ENCODE peak calls at places on chromosome 11, in eight cellular contexts. G, J, E, S, O, V, L and U are unnamed samples.
A peak's percentile ranks its signal among the peaks of the same experiment; 100 is the strongest.

GRCh38 chr11:88494857-88495256 is 157.3 kb upstream of the CTSC start:
- DNase-seq in G (no peak), J (no peak), E (no peak), S (no peak), O (no peak), V (peak; percentile 5), L (peak; percentile 21), U (no peak)

GRCh38 chr11:128701936-128702335 is 8.1 kb downstream of the FLI1 start:
- DNase-seq in G (no peak), J (no peak), E (no peak), S (no peak), O (no peak), V (no peak), L (no peak), U (no peak)

GRCh38 chr11:102599642-102600261 is 25.4 kb downstream of the MMP20 start:
- DNase-seq in G (no peak), J (peak; percentile 95), E (no peak), S (no peak), O (peak; percentile 95), V (peak; percentile 46), L (peak; percentile 55), U (no peak)

GRCh38 chr11:50174189-50174588 is 141.5 kb downstream of the OR4C45 start:
- DNase-seq in G (no peak), J (peak; percentile 47), E (no peak), S (no peak), O (peak; percentile 11), V (no peak), L (no peak), U (no peak)

GRCh38 chr11:13668957-13669521 is 571 bp downstream of the FAR1 start:
- DNase-seq in G (peak; percentile 4), J (peak; percentile 45), E (peak; percentile 87), S (no peak), O (peak; percentile 7), V (peak; percentile 62), L (peak; percentile 80), U (peak; percentile 82)

GRCh38 chr11:45801723-45802315 is 3.1 kb upstream of the SLC35C1 start:
- DNase-seq in G (no peak), J (peak; percentile 52), E (no peak), S (no peak), O (no peak), V (peak; percentile 62), L (no peak), U (no peak)

GRCh38 chr11:45110562-45110961 is 35.9 kb upstream of the PRDM11 start:
- DNase-seq in G (no peak), J (peak; percentile 80), E (no peak), S (peak; percentile 82), O (peak; percentile 68), V (peak; percentile 73), L (peak; percentile 75), U (no peak)

GRCh38 chr11:44634401-44635281 is 69.2 kb downstream of the CD82 start:
- DNase-seq in G (peak; percentile 65), J (peak; percentile 66), E (peak; percentile 93), S (peak; percentile 64), O (peak; percentile 79), V (no peak), L (no peak), U (peak; percentile 74)

GRCh38 chr11:123194308-123195181 is 503 bp downstream of the CLMP start:
- DNase-seq in G (no peak), J (peak; percentile 47), E (peak; percentile 77), S (no peak), O (peak; percentile 48), V (no peak), L (no peak), U (peak; percentile 70)

GRCh38 chr11:111422494-111423249 is 43.6 kb upstream of the POU2AF1 start:
- DNase-seq in G (no peak), J (peak; percentile 36), E (no peak), S (peak; percentile 65), O (peak; percentile 26), V (peak; percentile 46), L (peak; percentile 86), U (peak; percentile 83)

GRCh38 chr11:112523477-112523876 is 262.8 kb upstream of the PLET1 start:
- DNase-seq in G (peak; percentile 22), J (no peak), E (no peak), S (no peak), O (no peak), V (no peak), L (no peak), U (no peak)

GRCh38 chr11:107598225-107599139 is 7.5 kb downstream of the ELMOD1 start:
- DNase-seq in G (no peak), J (peak; percentile 34), E (no peak), S (no peak), O (no peak), V (no peak), L (peak; percentile 32), U (peak; percentile 67)

GRCh38 chr11:10908215-10908990 is 50.5 kb upstream of the ZBED5 start:
- DNase-seq in G (no peak), J (peak; percentile 48), E (no peak), S (peak; percentile 28), O (peak; percentile 93), V (no peak), L (no peak), U (no peak)

GRCh38 chr11:124837491-124837856 is 27.8 kb upstream of the ROBO3 start:
- DNase-seq in G (no peak), J (peak; percentile 87), E (no peak), S (peak; percentile 56), O (peak; percentile 90), V (peak; percentile 44), L (peak; percentile 52), U (no peak)

GRCh38 chr11:30049214-30049613 is 32.4 kb upstream of the KCNA4 start:
- DNase-seq in G (no peak), J (no peak), E (no peak), S (no peak), O (no peak), V (no peak), L (no peak), U (no peak)

GRCh38 chr11:101096036-101096704 is 33.4 kb downstream of the PGR start:
- DNase-seq in G (no peak), J (peak; percentile 2), E (no peak), S (no peak), O (no peak), V (no peak), L (no peak), U (no peak)

GRCh38 chr11:116420030-116420429 is 352.8 kb downstream of the BUD13 start:
- DNase-seq in G (no peak), J (no peak), E (no peak), S (no peak), O (no peak), V (no peak), L (no peak), U (no peak)

GRCh38 chr11:2789331-2789730 is 89.5 kb upstream of the KCNQ1OT1 start:
- DNase-seq in G (no peak), J (no peak), E (no peak), S (no peak), O (no peak), V (no peak), L (no peak), U (no peak)

GRCh38 chr11:77505956-77506355 is 32.1 kb upstream of the PAK1 start:
- DNase-seq in G (no peak), J (peak; percentile 61), E (no peak), S (no peak), O (no peak), V (no peak), L (no peak), U (no peak)

GRCh38 chr11:57798905-57799559 is 37.4 kb downstream of the CTNND1 start:
- DNase-seq in G (no peak), J (peak; percentile 99), E (peak; percentile 86), S (no peak), O (peak; percentile 52), V (no peak), L (no peak), U (no peak)

GRCh38 chr11:81574301-81574700 is 1159.4 kb downstream of the FAM181B start:
- DNase-seq in G (no peak), J (no peak), E (no peak), S (no peak), O (no peak), V (no peak), L (no peak), U (no peak)

GRCh38 chr11:91966368-91966767 is 258.2 kb upstream of the FAT3 start:
- DNase-seq in G (no peak), J (no peak), E (no peak), S (no peak), O (no peak), V (no peak), L (no peak), U (no peak)

GRCh38 chr11:91956711-91957110 is 267.9 kb upstream of the FAT3 start:
- DNase-seq in G (no peak), J (no peak), E (no peak), S (no peak), O (no peak), V (no peak), L (no peak), U (no peak)

GRCh38 chr11:91955206-91955605 is 269.4 kb upstream of the FAT3 start:
- DNase-seq in G (no peak), J (no peak), E (no peak), S (no peak), O (no peak), V (no peak), L (no peak), U (no peak)

GRCh38 chr11:91959411-91959810 is 265.2 kb upstream of the FAT3 start:
- DNase-seq in G (no peak), J (no peak), E (no peak), S (no peak), O (no peak), V (no peak), L (no peak), U (no peak)

GRCh38 chr11:91960770-91961169 is 263.8 kb upstream of the FAT3 start:
- DNase-seq in G (no peak), J (no peak), E (no peak), S (no peak), O (no peak), V (no peak), L (no peak), U (no peak)
- H3K4me3 ChIP-seq in G (no peak overlapping the region), J (no peak overlapping the region), E (no peak overlapping the region), S (no peak overlapping the region), O (no peak overlapping the region), V (no peak overlapping the region), L (no peak overlapping the region), U (no peak overlapping the region)

GRCh38 chr11:35525501-35526175 is at the start of gene PAMR1:
- DNase-seq in G (no peak), J (peak; percentile 63), E (peak; percentile 85), S (no peak), O (peak; percentile 90), V (no peak), L (no peak), U (peak; percentile 66)
- H3K4me3 ChIP-seq in G (peak within 1 kb of the TSS; percentile 60), J (peak within 1 kb of the TSS; percentile 42), E (no peak within 1 kb of the TSS), S (peak within 1 kb of the TSS; percentile 56), O (peak within 1 kb of the TSS; percentile 94), V (no peak within 1 kb of the TSS), L (no peak within 1 kb of the TSS), U (peak within 1 kb of the TSS; percentile 29)

GRCh38 chr11:67307545-67308001 is 4.2 kb downstream of the SSH3 start:
- DNase-seq in G (no peak), J (no peak), E (no peak), S (no peak), O (no peak), V (no peak), L (no peak), U (peak; percentile 56)
- H3K4me3 ChIP-seq in G (no peak overlapping the region), J (no peak overlapping the region), E (no peak overlapping the region), S (no peak overlapping the region), O (no peak overlapping the region), V (no peak overlapping the region), L (no peak overlapping the region), U (no peak overlapping the region)

DNA sequence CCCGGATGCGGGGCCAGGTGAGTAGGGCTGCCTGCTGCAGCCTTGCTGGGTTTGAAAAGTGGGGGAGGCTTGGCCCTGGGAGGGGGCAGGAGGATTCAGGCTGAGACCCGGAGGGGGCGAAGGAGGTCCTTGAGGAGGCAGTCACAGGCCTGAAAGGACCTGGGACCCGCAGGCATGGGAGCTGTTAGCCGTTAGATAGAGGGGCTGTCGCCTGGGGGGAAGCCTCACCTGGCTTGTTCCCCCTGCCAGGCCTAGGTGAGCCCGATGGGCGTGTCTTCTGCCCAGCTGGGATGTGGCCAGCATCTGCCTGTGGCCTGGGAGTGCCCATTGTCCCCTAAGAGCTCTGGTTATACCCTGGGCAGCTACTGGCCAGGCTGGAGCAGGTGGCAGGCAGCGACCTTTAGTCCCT is 1.8 kb upstream of the DUSP8 start:
- DNase-seq in G (no peak), J (peak; percentile 15), E (no peak), S (no peak), O (no peak), V (peak; percentile 19), L (no peak), U (peak; percentile 86)
- H3K4me3 ChIP-seq in G (peak overlapping the region; percentile 88), J (peak overlapping the region; percentile 10), E (peak overlapping the region; percentile 39), S (peak overlapping the region; percentile 43), O (no peak overlapping the region), V (peak overlapping the region; percentile 44), L (no peak overlapping the region), U (peak overlapping the region; percentile 56)